ENCODE peak calls at places on chromosomes 13 and 19, in four cellular contexts. C is activated CD8-positive, alpha-beta memory T cell treated with anti-CD3 and anti-CD28 coated beads for 1 hour; D is midbrain; K is NCI-H1092. A is an unnamed sample.

GRCh38 chr19:53942001-53942786 is 20.5 kb upstream of the CACNG8 start:
- DNase-seq in C (no peak), D (no peak), K (no peak), A (no peak)

GRCh38 chr13:98476538-98476966 is 100.4 kb downstream of the STK24 start:
- DNase-seq in C (peak; percentile 74), D (no peak), K (no peak), A (no peak)

GRCh38 chr19:35860436-35860817 is 3.7 kb downstream of the KIRREL2 start:
- DNase-seq in C (no peak), D (no peak), K (no peak), A (no peak)

GRCh38 chr13:113016526-113017295 is 47.7 kb downstream of the MCF2L start:
- DNase-seq in C (no peak), D (no peak), K (no peak), A (no peak)

GRCh38 chr19:40590464-40591265 is 10.5 kb upstream of the LTBP4 start:
- DNase-seq in C (no peak), D (no peak), K (no peak), A (no peak)

GRCh38 chr13:33797622-33798021 is 20.3 kb upstream of the RFC3 start:
- DNase-seq in C (no peak), D (no peak), K (no peak), A (no peak)

GRCh38 chr19:19480688-19481087 is 34.7 kb downstream of the TSSK6 start:
- DNase-seq in C (no peak), D (no peak), K (no peak), A (no peak)

GRCh38 chr19:5262721-5263120 is 77.9 kb downstream of the PTPRS start:
- DNase-seq in C (no peak), D (no peak), K (no peak), A (no peak)

GRCh38 chr19:16374436-16374835 is 49.8 kb downstream of the KLF2 start:
- DNase-seq in C (no peak), D (no peak), K (no peak), A (no peak)

GRCh38 chr13:94073006-94073744 is 406.3 kb downstream of the DCT start:
- DNase-seq in C (no peak), D (no peak), K (peak; percentile 1), A (no peak)

GRCh38 chr19:29303707-29304090 is 90.7 kb upstream of the UQCRFS1 start:
- DNase-seq in C (no peak), D (no peak), K (no peak), A (no peak)

GRCh38 chr13:45108716-45109706 is 11.3 kb upstream of the GTF2F2 start:
- DNase-seq in C (no peak), D (no peak), K (no peak), A (no peak)

GRCh38 chr13:78608254-78608704 is 4.9 kb upstream of the POU4F1 start:
- DNase-seq in C (no peak), D (no peak), K (no peak), A (no peak)

GRCh38 chr13:51342706-51343105 is 3.2 kb downstream of the SERPINE3 start:
- DNase-seq in C (no peak), D (no peak), K (no peak), A (no peak)

GRCh38 chr19:3129112-3129511 is 6.7 kb upstream of the GNA15 start:
- DNase-seq in C (no peak), D (no peak), K (no peak), A (no peak)

GRCh38 chr19:15640294-15640903 is at the start of gene CYP4F3:
- DNase-seq in C (no peak), D (no peak), K (peak; percentile 30), A (no peak)

GRCh38 chr13:52809310-52809769 is 39.1 kb downstream of the PCDH8 start:
- DNase-seq in C (no peak), D (peak; percentile 49), K (peak; percentile 38), A (peak; percentile 47)

GRCh38 chr19:41350735-41351338 is 2.9 kb downstream of the TGFB1 start:
- DNase-seq in C (no peak), D (no peak), K (no peak), A (no peak)

GRCh38 chr19:40702337-40703012 is 12.0 kb upstream of the NUMBL start:
- DNase-seq in C (no peak), D (no peak), K (no peak), A (no peak)

GRCh38 chr19:3119782-3120380 is 16.0 kb upstream of the GNA15 start:
- DNase-seq in C (no peak), D (no peak), K (no peak), A (peak; percentile 21)

GRCh38 chr13:80100636-80101035 is 240.3 kb downstream of the SPRY2 start:
- DNase-seq in C (no peak), D (no peak), K (no peak), A (no peak)

GRCh38 chr13:42836930-42837329 is 55.5 kb downstream of the FAM216B start:
- DNase-seq in C (no peak), D (peak; percentile 3), K (peak; percentile 40), A (no peak)

GRCh38 chr19:2087621-2088100 is 8.5 kb downstream of the MOB3A start:
- DNase-seq in C (no peak), D (no peak), K (no peak), A (no peak)

GRCh38 chr13:48220592-48221300 is 12.3 kb upstream of the ITM2B start:
- DNase-seq in C (no peak), D (no peak), K (no peak), A (no peak)

GRCh38 chr19:47723573-47723923 is 10.3 kb downstream of the EHD2 start:
- DNase-seq in C (no peak), D (no peak), K (no peak), A (no peak)

GRCh38 chr13:28468520-28468915 is 26.4 kb downstream of the FLT1 start:
- DNase-seq in C (no peak), D (no peak), K (no peak), A (no peak)

GRCh38 chr13:43785681-43786471 is 896 bp downstream of the ENOX1 start:
- DNase-seq in C (no peak), D (peak; percentile 90), K (peak; percentile 36), A (peak; percentile 66)

GRCh38 chr13:26442541-26442940 is 114.9 kb upstream of the WASF3 start:
- DNase-seq in C (no peak), D (no peak), K (no peak), A (no peak)

GRCh38 chr13:59701261-59701660 is 462.5 kb downstream of the DIAPH3 start:
- DNase-seq in C (no peak), D (no peak), K (no peak), A (no peak)

GRCh38 chr13:20713014-20713376 is 9.5 kb downstream of the IL17D start:
- DNase-seq in C (no peak), D (no peak), K (no peak), A (no peak)

GRCh38 chr13:46896346-46897138 is at the start of gene HTR2A:
- DNase-seq in C (no peak), D (no peak), K (no peak), A (no peak)

GRCh38 chr19:45768644-45769053 is 403 bp downstream of the SIX5 start:
- DNase-seq in C (no peak), D (no peak), K (no peak), A (no peak)

GRCh38 chr13:43100667-43101066 is 77.3 kb downstream of the DNAJC15 start:
- DNase-seq in C (no peak), D (no peak), K (no peak), A (no peak)

GRCh38 chr19:14544977-14545715 is 15.8 kb downstream of the TECR start:
- DNase-seq in C (no peak), D (peak; percentile 94), K (peak; percentile 94), A (peak; percentile 89)

GRCh38 chr19:1942078-1942933 is 1.3 kb downstream of the CSNK1G2 start:
- DNase-seq in C (peak; percentile 60), D (peak; percentile 35), K (peak; percentile 14), A (peak; percentile 38)

A was measured in C1 segment of cervical spinal cord.